ENCODE peak calls at places on chromosomes 4 and X, in five cellular contexts. Y, I, Q, K and W are unnamed samples.
A peak's percentile ranks its signal among the peaks of the same experiment; 100 is the strongest.

GRCh38 chr4:73599182-73599581 is 21.1 kb downstream of the RASSF6 start:
- DNase-seq in Y (no peak), I (no peak), Q (no peak), K (peak; percentile 55), W (no peak)

GRCh38 chr4:109967798-109968520 is 55.3 kb downstream of the EGF start:
- DNase-seq in Y (no peak), I (no peak), Q (no peak), K (no peak), W (no peak)

GRCh38 chr4:142846105-142846728 is at the start of gene INPP4B:
- DNase-seq in Y (peak; percentile 53), I (peak; percentile 72), Q (peak; percentile 55), K (peak; percentile 70), W (peak; percentile 38)

GRCh38 chr4:15427126-15427525 is 707 bp upstream of the C1QTNF7 start:
- DNase-seq in Y (no peak), I (no peak), Q (no peak), K (no peak), W (no peak)

GRCh38 chr4:129223955-129224354 is 128.0 kb downstream of the C4orf33 start:
- DNase-seq in Y (no peak), I (no peak), Q (no peak), K (no peak), W (no peak)

GRCh38 chr4:5110901-5111300 is 59.6 kb downstream of the STK32B start:
- DNase-seq in Y (no peak), I (no peak), Q (no peak), K (no peak), W (no peak)

GRCh38 chrX:39941332-39941920 is 156.3 kb downstream of the BCOR start:
- DNase-seq in Y (no peak), I (no peak), Q (no peak), K (no peak), W (no peak)

GRCh38 chrX:71378752-71379151 is 12.6 kb downstream of the TAF1 start:
- DNase-seq in Y (no peak), I (no peak), Q (no peak), K (no peak), W (no peak)

GRCh38 chrX:97045470-97045869 is 161.8 kb downstream of the RPA4 start:
- DNase-seq in Y (no peak), I (no peak), Q (no peak), K (no peak), W (no peak)

GRCh38 chrX:9997524-9997923 is 30.4 kb downstream of the CLDN34 start:
- DNase-seq in Y (no peak), I (no peak), Q (no peak), K (no peak), W (no peak)

GRCh38 chr4:25861951-25862410 is 807 bp downstream of the SEL1L3 start:
- DNase-seq in Y (peak; percentile 14), I (peak; percentile 27), Q (no peak), K (no peak), W (no peak)

GRCh38 chrX:41759817-41760216 is 35.8 kb downstream of the GPR82 start:
- DNase-seq in Y (no peak), I (no peak), Q (no peak), K (no peak), W (no peak)

GRCh38 chr4:1727117-1728031 is 6.1 kb downstream of the TACC3 start:
- DNase-seq in Y (peak; percentile 83), I (no peak), Q (peak; percentile 61), K (no peak), W (no peak)

GRCh38 chr4:183099537-183100297 is 660 bp downstream of the WWC2 start:
- DNase-seq in Y (peak; percentile 36), I (peak; percentile 71), Q (peak; percentile 28), K (no peak), W (peak; percentile 30)
- TF ChIP-seq CTCF in Y (peak; percentile 26), I (no peak), Q (no peak), K (no peak), W (no peak)

GRCh38 chr4:69058410-69059059 is 37.7 kb upstream of the UGT2B7 start:
- DNase-seq in Y (no peak), I (no peak), Q (no peak), K (no peak), W (no peak)

GRCh38 chr4:69064391-69064790 is 31.9 kb upstream of the UGT2B7 start:
- DNase-seq in Y (no peak), I (no peak), Q (no peak), K (no peak), W (no peak)

GRCh38 chr4:69057620-69058409 is 38.5 kb upstream of the UGT2B7 start:
- DNase-seq in Y (no peak), I (no peak), Q (no peak), K (no peak), W (peak; percentile 39)

GRCh38 chr4:69056921-69057562 is 39.2 kb upstream of the UGT2B7 start:
- DNase-seq in Y (no peak), I (no peak), Q (no peak), K (no peak), W (no peak)

GRCh38 chr4:69060651-69061308 is 35.5 kb upstream of the UGT2B7 start:
- DNase-seq in Y (no peak), I (no peak), Q (no peak), K (no peak), W (no peak)
- TF ChIP-seq CTCF in Y (no peak), I (no peak), Q (no peak), K (peak; percentile 6), W (no peak)

GRCh38 chr4:156575430-156576073 is 396.0 kb downstream of the PDGFC start:
- DNase-seq in Y (no peak), I (no peak), Q (no peak), K (no peak), W (no peak)
- TF ChIP-seq CTCF in Y (no peak), I (no peak), Q (no peak), K (no peak), W (no peak)

GRCh38 chr4:20305976-20306375 is 54.3 kb downstream of the SLIT2 start:
- DNase-seq in Y (no peak), I (no peak), Q (no peak), K (no peak), W (no peak)
- TF ChIP-seq CTCF in Y (no peak), I (peak; percentile 41), Q (no peak), K (peak; percentile 12), W (peak; percentile 39)

DNA sequence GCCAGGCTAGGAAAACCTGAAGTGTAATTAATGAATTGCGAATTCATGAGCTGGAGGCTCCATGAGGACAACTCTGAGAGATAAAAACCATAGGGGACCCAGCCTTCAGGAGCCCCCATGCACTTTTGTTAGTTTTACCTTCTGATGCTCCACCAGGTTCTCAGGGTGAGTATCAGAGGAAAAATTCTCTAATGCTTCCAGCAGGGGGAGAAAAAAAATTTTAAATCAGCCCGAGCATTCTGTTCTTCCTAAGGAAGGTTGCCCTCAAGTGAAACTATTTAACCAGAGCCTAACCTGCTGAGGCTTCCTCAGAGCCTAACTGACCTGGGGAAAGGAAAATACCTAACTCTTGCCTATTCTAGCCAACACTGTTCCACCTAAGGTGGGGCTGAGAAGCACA is 552.6 kb downstream of the PPARGC1A start:
- DNase-seq in Y (no peak), I (no peak), Q (no peak), K (no peak), W (no peak)
- TF ChIP-seq CTCF in Y (peak; percentile 37), I (peak; percentile 56), Q (no peak), K (no peak), W (peak; percentile 57)

DNA sequence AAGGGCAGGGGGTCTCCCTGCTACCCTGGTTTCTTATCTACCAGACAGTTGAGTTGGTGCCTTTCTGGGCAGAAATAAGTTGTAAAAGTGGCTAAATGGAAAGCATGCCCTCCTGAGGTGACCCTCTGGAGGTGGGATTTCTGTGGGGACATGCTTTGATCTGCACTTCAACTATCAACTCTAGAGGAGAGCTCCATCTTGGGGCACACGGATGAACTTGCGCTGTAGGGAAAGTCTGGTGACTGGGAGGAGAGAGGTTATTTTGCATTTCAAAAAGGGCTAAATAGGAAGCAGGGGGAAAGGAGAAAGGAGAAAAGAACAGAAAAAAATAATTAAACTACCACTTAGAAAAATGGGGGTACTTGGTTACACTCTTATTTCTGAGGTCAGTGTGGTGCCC is 12.7 kb upstream of the RHOXF2B start:
- DNase-seq in Y (no peak), I (no peak), Q (no peak), K (no peak), W (no peak)
- TF ChIP-seq CTCF in Y (no peak), I (no peak), Q (no peak), K (peak; percentile 16), W (no peak)

DNA sequence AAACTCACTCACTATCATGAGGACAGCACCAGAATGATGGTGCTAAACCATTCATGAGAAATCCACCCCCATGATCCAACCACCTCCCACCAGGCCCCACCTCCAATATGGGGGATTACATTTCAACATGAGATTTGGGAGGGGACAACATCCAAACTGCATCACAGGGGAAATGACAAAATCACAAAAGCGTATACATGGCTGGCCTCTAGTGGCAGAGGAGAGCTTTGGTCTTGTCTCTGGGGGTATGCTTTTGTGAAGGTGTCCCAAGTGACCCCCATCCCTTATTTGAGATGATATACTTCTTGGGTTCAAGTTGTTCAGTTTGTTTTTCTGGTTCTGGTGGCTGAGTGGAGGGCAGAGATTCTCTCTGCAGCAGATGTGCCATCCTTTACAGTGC is 8.5 kb upstream of the SETD7 start:
- DNase-seq in Y (no peak), I (no peak), Q (no peak), K (no peak), W (no peak)
- TF ChIP-seq CTCF in Y (peak; percentile 20), I (no peak), Q (no peak), K (peak; percentile 28), W (no peak)

DNA sequence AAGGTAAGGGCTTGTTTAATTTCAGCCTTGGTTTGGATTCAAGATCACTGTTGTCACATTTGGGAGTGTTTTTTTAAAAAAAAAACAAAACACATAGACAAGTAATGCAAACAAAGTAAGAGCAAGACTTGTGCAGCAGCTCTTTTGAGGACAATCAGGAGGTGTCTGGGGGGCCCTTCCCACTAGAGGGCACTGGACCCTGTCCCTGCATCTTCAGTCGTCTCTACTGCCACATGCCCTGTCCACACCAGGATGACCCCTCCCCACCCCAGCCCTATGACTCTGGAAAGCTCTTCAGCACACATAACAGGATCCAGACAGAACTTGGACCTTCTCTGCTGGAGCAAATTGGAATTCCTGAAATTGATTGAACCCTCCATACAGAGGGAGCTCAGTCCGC is 71.0 kb downstream of the USP46 start:
- DNase-seq in Y (peak; percentile 21), I (peak; percentile 58), Q (peak; percentile 24), K (no peak), W (peak; percentile 12)
- TF ChIP-seq CTCF in Y (peak; percentile 62), I (peak; percentile 39), Q (peak; percentile 38), K (peak; percentile 47), W (peak; percentile 51)